ENCODE peak calls at places on chromosome 12, in nine cellular contexts. U is heart right ventricle; R is cardiac muscle cell; M is GM20000; K is CD4-positive, alpha-beta T cell; F is esophagus muscularis mucosa; H is H9; P is mucosa of descending colon; C is PC-3. Z is an unnamed sample.

GRCh38 chr12:114993202-114993601 is 309.2 kb upstream of the TBX3 start:
- DNase-seq in C (no peak), M (no peak), F (no peak), P (no peak), R (no peak), U (no peak), H (no peak), K (no peak), Z (no peak)

GRCh38 chr12:77131977-77132490 is 66.7 kb upstream of the E2F7 start:
- DNase-seq in H (no peak), C (peak; percentile 77), P (no peak), R (no peak), U (no peak), F (no peak), M (no peak), K (no peak), Z (no peak)

GRCh38 chr12:70660620-70661219 is 23.5 kb upstream of the PTPRB start:
- DNase-seq in C (peak; percentile 82), K (no peak), U (peak; percentile 21), M (no peak), P (no peak), F (no peak), R (no peak), H (no peak), Z (no peak)

GRCh38 chr12:2259368-2259767 is 206.6 kb downstream of the CACNA1C start:
- DNase-seq in C (no peak), M (no peak), F (no peak), P (no peak), H (no peak), U (no peak), K (no peak), R (no peak), Z (no peak)

GRCh38 chr12:14332482-14332881 is 33.0 kb upstream of the ATF7IP start:
- DNase-seq in M (no peak), F (no peak), H (no peak), R (no peak), U (no peak), C (no peak), P (no peak), K (no peak), Z (no peak)

GRCh38 chr12:51217133-51217967 is 512 bp downstream of the POU6F1 start:
- DNase-seq in U (peak; percentile 57), P (peak; percentile 82), R (peak; percentile 66), M (peak; percentile 88), C (no peak), F (peak; percentile 94), H (peak; percentile 73), K (peak; percentile 66), Z (no peak)

GRCh38 chr12:53659011-53659551 is 16.8 kb downstream of the ATP5MC2 start:
- DNase-seq in M (no peak), U (no peak), C (peak; percentile 95), H (no peak), K (no peak), P (no peak), F (no peak), R (no peak), Z (no peak)

GRCh38 chr12:61538951-61539350 is 721.3 kb upstream of the USP15 start:
- DNase-seq in U (no peak), F (no peak), R (no peak), H (no peak), P (no peak), C (peak; percentile 60), K (no peak), M (no peak), Z (no peak)

GRCh38 chr12:51907864-51908425 is 641 bp downstream of the ACVRL1 start:
- DNase-seq in P (no peak), K (no peak), U (no peak), R (no peak), F (no peak), C (no peak), H (no peak), M (no peak), Z (no peak)

GRCh38 chr12:130832561-130833209 is 6.4 kb downstream of the STX2 start:
- DNase-seq in K (no peak), H (peak; percentile 30), P (no peak), U (no peak), M (no peak), F (no peak), C (peak; percentile 51), R (no peak), Z (no peak)

GRCh38 chr12:123050331-123050809 is 69.9 kb downstream of the ARL6IP4 start:
- DNase-seq in U (no peak), M (no peak), C (peak; percentile 49), K (no peak), R (no peak), H (no peak), F (no peak), P (no peak), Z (no peak)

GRCh38 chr12:116278259-116278595 is 734 bp upstream of the MED13L start:
- DNase-seq in M (no peak), F (no peak), C (no peak), U (no peak), P (no peak), H (no peak), R (no peak), K (no peak), Z (no peak)

GRCh38 chr12:52618866-52619265 is 507 bp upstream of the KRT73 start:
- DNase-seq in M (no peak), H (peak; percentile 25), K (no peak), F (peak; percentile 87), C (no peak), R (no peak), P (no peak), U (no peak), Z (peak; percentile 69)

GRCh38 chr12:49974231-49974675 is 1.5 kb downstream of the AQP6 start:
- DNase-seq in K (no peak), F (no peak), U (peak; percentile 69), M (no peak), H (peak; percentile 71), R (peak; percentile 75), C (peak; percentile 38), P (no peak), Z (no peak)

GRCh38 chr12:104457746-104458644 is 1.2 kb downstream of the CHST11 start:
- DNase-seq in K (peak; percentile 67), F (no peak), M (peak; percentile 80), R (peak; percentile 53), P (peak; percentile 68), C (peak; percentile 30), U (peak; percentile 31), H (no peak), Z (peak; percentile 84)

GRCh38 chr12:125137776-125138344 is 72.6 kb downstream of the AACS start:
- DNase-seq in P (no peak), U (no peak), C (no peak), K (no peak), M (no peak), F (no peak), R (no peak), H (no peak), Z (no peak)

GRCh38 chr12:6697584-6698351 is 2.8 kb downstream of the PIANP start:
- DNase-seq in K (no peak), U (no peak), H (peak; percentile 84), M (peak; percentile 71), F (no peak), C (peak; percentile 60), P (no peak), R (peak; percentile 40), Z (no peak)

DNA sequence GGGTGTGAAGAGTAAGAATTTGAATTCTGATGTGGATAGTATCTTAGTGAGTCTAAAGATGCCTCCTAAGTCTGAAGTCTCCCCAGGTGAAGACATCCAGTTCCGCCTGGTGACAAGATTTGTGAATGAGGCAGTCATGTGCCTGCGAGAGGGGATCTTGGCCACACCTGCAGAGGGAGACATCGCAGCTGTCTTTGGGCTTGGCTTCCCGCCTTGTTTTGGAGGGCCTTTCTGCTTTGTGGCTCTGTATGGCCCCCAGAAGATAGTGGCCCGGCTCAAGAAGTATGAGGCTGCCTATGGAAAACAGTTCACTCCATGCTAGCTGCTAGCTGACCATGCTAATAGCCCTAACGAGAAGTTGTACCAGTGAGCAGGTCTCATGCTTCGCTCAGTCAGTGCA is 24.6 kb upstream of the AICDA start:
- DNase-seq in P (no peak), F (no peak), R (no peak), M (no peak), U (no peak), H (no peak), K (no peak), C (no peak), Z (no peak)
- TF ChIP-seq CTCF in P (no peak), F (no peak), R (no peak), M (no peak), U (no peak), H (peak; percentile 29), K (no peak), C (no peak), Z (no peak)

DNA sequence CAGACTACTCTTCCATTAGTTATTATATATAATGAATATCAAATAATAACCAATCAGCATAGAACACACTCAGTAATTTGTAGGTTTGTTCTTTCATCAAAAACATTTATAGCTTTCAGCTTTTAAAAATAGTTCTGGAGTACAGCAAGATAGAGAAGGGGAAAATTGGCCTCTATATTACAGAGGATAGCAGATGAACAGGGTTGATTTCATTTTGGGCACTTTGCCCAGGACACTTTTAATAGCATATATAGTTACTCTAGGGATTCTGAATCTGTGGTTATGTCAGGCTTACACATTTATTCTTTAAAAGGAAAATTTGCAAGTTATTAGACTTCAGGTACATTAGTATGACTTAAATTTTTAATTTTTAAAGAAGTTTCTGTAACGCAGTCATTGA is 52.6 kb downstream of the IFT81 start:
- DNase-seq in U (no peak), P (no peak), M (no peak), F (no peak), R (no peak), K (no peak), C (peak; percentile 46), H (no peak), Z (no peak)
- TF ChIP-seq CTCF in U (no peak), P (no peak), M (no peak), F (no peak), R (no peak), K (no peak), C (no peak), H (no peak), Z (no peak)

DNA sequence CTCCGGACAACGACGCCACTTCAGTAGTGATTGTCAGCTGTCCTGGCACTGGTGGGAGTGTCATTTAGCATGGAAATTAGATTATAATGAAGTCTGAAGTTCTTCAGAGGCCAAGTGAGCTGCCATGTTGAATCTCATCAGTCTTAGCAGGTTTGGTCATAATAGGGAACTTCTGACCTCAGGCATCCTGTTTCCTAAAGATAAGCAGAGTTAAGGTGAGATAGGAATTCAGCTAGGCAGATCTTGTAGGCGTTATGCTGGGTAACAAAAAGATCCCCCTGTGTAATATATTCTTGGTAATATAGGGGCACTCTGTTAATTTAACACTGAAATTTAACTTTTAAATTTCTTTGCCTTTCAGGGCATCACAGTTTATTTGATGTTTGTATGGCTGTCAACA is 137.5 kb downstream of the CCDC91 start:
- DNase-seq in H (no peak), K (no peak), M (no peak), U (no peak), P (no peak), F (no peak), R (no peak), C (no peak), Z (no peak)
- TF ChIP-seq CTCF in H (no peak), K (no peak), M (no peak), U (no peak), P (no peak), F (no peak), R (no peak), C (no peak), Z (no peak)

DNA sequence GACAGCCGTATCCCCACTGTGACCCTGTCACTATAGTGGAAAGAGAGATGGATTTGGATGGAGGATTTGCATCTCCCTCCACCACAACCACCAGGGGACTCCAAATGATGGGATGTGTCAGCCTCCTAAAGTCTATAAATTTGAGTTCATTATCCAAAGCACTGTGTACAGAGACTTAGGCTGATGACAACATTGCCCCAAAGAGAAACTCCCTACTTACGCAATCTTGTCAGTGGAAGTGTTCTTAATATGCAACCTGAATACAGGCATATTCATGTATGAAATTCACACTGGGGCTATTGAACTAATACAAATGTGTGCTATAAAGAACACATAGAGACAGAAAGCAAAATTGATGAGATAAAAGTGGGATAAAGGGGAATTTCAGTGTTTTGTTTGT is 368.5 kb downstream of the TMEM132D start:
- DNase-seq in R (no peak), P (no peak), H (no peak), K (no peak), M (no peak), F (no peak), U (no peak), C (no peak), Z (no peak)
- TF ChIP-seq CTCF in R (no peak), P (no peak), H (no peak), K (no peak), M (no peak), F (no peak), U (no peak), C (no peak), Z (no peak)

Z was measured in osteocyte.